ENCODE peak calls at places on chromosomes 2 and 18, in four cellular contexts. J, X, W and S are unnamed samples.

GRCh38 chr2:129673881-129674513 is 305.5 kb upstream of the RAB6C start:
- DNase-seq in J (no peak), X (peak), W (no peak), S (no peak)

GRCh38 chr2:195622966-195623365 is 34.1 kb upstream of the SLC39A10 start:
- DNase-seq in J (no peak), X (no peak), W (peak), S (no peak)

GRCh38 chr2:138486347-138487198 is 15.0 kb upstream of the SPOPL start:
- DNase-seq in J (no peak), X (no peak), W (no peak), S (no peak)

GRCh38 chr2:109369671-109370191 is 240.7 kb downstream of the SH3RF3 start:
- DNase-seq in J (no peak), X (no peak), W (no peak), S (no peak)

GRCh38 chr18:58638446-58638845 is 9.6 kb upstream of the ALPK2 start:
- DNase-seq in J (no peak), X (no peak), W (no peak), S (no peak)

GRCh38 chr2:111932841-111933291 is 34.5 kb downstream of the MERTK start:
- DNase-seq in J (no peak), X (no peak), W (peak), S (no peak)

GRCh38 chr18:79554321-79554720 is 125.3 kb upstream of the CTDP1 start:
- DNase-seq in J (no peak), X (no peak), W (no peak), S (no peak)

GRCh38 chr18:23998811-23999210 is 15.7 kb upstream of the TTC39C start:
- DNase-seq in J (no peak), X (no peak), W (peak), S (no peak)

GRCh38 chr2:205293559-205293958 is 388.7 kb upstream of the NRP2 start:
- DNase-seq in J (no peak), X (no peak), W (no peak), S (no peak)

GRCh38 chr2:11679491-11680130 is 9.6 kb upstream of the NTSR2 start:
- DNase-seq in J (no peak), X (no peak), W (no peak), S (no peak)

GRCh38 chr18:27202771-27203170 is 17.7 kb upstream of the CHST9 start:
- DNase-seq in J (no peak), X (no peak), W (no peak), S (no peak)

GRCh38 chr18:27211569-27211968 is 26.5 kb upstream of the CHST9 start:
- DNase-seq in J (no peak), X (no peak), W (no peak), S (no peak)

GRCh38 chr18:27206411-27206810 is 21.3 kb upstream of the CHST9 start:
- DNase-seq in J (no peak), X (no peak), W (no peak), S (no peak)
- TF ChIP-seq CHD2 in J (no peak), X (no peak), W (no peak), S (no peak)

GRCh38 chr2:177796011-177796410 is 276.6 kb downstream of the PDE11A start:
- DNase-seq in J (no peak), X (no peak), W (no peak), S (no peak)

GRCh38 chr2:177796644-177797415 is 275.7 kb downstream of the PDE11A start:
- DNase-seq in J (peak), X (no peak), W (no peak), S (no peak)

GRCh38 chr2:177797808-177798207 is 274.8 kb downstream of the PDE11A start:
- DNase-seq in J (no peak), X (no peak), W (no peak), S (no peak)

GRCh38 chr2:177799531-177799930 is 273.0 kb downstream of the PDE11A start:
- DNase-seq in J (peak), X (no peak), W (peak), S (peak)
- TF ChIP-seq MXI1 in J (no peak), X (no peak), W (no peak), S (no peak)

DNA sequence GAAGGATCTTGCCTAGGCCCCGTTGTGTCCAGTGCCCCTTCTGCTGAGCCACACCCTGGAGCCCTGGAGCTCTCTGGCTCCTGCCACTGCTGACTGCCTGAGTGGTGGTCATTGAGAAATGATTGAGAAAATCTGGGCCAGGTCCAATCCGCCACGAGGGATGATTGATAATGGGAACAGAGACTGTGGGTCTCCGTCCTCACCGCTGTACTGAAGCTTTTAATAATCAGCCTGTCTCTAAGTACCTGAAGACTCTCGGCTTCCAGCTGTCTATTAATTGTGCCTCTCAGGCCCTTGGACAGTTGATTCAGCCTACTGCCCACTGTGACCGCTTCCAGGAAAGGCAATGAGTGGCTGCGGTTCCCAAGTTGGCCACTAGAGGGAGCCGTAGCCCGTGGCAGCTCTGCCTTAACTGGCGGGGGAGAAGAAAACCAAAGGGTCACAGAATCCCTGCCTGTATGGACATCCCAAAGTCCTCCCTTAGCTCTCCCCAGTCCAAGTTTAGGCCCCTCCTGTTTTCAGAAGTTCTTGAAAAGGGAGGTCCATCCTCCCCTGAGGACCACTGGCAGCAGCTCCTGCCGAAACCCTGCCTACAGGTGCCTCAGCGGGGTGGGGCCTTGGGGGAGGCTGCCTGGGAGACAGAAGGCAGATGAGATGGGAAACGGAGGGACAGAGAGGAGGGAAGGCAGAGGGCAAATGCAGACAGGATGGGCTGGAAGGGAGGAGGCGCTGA is 213.6 kb downstream of the TNS1 start:
- DNase-seq in J (peak), X (no peak), W (peak), S (peak)
- TF ChIP-seq CHD2 in J (no peak), X (no peak), W (no peak), S (no peak)

GRCh38 chr18:53990485-53990884 is 234.0 kb downstream of the MBD2 start:
- DNase-seq in J (no peak), X (no peak), W (no peak), S (no peak)

GRCh38 chr18:53991202-53991601 is 233.3 kb downstream of the MBD2 start:
- DNase-seq in J (no peak), X (no peak), W (peak), S (no peak)

GRCh38 chr18:53997064-53997463 is 227.4 kb downstream of the MBD2 start:
- DNase-seq in J (no peak), X (no peak), W (no peak), S (no peak)

DNA sequence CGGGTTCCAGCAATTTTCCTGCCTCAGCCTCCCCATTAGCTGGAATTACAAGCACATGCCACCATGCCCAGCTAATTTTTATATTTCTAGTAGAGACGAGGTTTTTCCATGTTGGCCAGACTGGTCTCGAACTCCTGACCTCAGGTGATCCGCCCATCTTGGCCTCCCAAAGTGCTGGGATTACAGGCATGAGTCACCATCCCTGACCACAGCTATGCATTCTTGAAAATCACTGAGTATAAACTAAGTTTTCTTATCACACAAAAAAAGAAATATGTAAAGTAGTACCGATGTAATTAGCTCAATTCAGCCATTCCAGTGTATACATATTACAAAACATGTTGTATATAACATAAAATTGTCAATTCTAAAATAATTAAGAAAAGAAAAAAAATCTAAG is 232.7 kb downstream of the MBD2 start:
- DNase-seq in J (no peak), X (no peak), W (no peak), S (no peak)
- TF ChIP-seq MXI1 in J (no peak), X (no peak), W (no peak), S (no peak)